ENCODE peak calls at places on chromosomes 4 and X, in four cellular contexts. R is left lung, G is breast epithelium, V is adrenal gland. H is an unnamed sample.

GRCh38 chrX:128020701-128021100 is 31.5 kb downstream of the ACTRT1 start:
- DNase-seq in R (no peak), G (no peak), V (no peak), H (no peak)

GRCh38 chr4:155599102-155599501 is 67.5 kb upstream of the GUCY1A1 start:
- DNase-seq in R (no peak), G (no peak), V (no peak), H (no peak)

GRCh38 chrX:41515376-41515775 is 68.2 kb downstream of the NYX start:
- DNase-seq in R (no peak), G (no peak), V (no peak), H (no peak)

GRCh38 chrX:12349201-12349600 is 210.9 kb downstream of the FRMPD4 start:
- DNase-seq in R (no peak), G (no peak), V (no peak), H (no peak)

GRCh38 chrX:71637848-71638247 is 19.5 kb upstream of the CXCR3 start:
- DNase-seq in R (no peak), G (no peak), V (no peak), H (no peak)

GRCh38 chrX:109534933-109535332 is 1.7 kb upstream of the NXT2 start:
- DNase-seq in R (no peak), G (no peak), V (no peak), H (no peak)

GRCh38 chr4:33025236-33025635 is 2305.1 kb downstream of the PCDH7 start:
- DNase-seq in R (no peak), G (no peak), V (no peak), H (no peak)

GRCh38 chr4:172412851-172413250 is 599.6 kb downstream of the GALNTL6 start:
- DNase-seq in R (no peak), G (no peak), V (no peak), H (no peak)

GRCh38 chrX:130299279-130300009 is 30.7 kb upstream of the ZNF280C start:
- DNase-seq in R (no peak), G (no peak), V (no peak), H (no peak)

GRCh38 chr4:4864443-4864939 is 5.0 kb downstream of the MSX1 start:
- DNase-seq in R (peak; percentile 44), G (no peak), V (no peak), H (no peak)

DNA sequence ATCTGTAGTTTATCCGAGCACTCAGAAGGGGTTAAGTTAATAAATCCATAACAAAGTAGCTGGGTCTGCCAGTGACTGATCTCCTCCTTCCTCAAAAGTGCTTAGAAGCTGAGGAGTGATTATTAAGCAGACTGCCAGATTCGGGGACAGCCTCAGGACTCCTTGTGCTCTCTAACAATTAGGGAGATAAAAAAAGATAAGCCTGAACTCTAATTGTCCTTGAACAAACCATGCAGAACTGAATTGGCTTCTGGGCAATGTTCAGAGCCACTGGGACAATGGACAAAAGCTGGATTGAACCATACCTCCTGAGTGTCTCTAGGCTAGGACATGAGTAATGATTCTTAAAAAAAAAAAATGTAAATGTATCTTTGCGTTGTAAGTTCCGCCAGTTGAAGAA is 22.7 kb upstream of the GRPR start:
- DNase-seq in R (no peak), G (no peak), V (no peak), H (no peak)
- H3K36me3 ChIP-seq in R (no peaks in the 10 kb centered on the region), G (no peaks in the 10 kb centered on the region), V (no peaks in the 10 kb centered on the region), H (no peaks in the 10 kb centered on the region)

DNA sequence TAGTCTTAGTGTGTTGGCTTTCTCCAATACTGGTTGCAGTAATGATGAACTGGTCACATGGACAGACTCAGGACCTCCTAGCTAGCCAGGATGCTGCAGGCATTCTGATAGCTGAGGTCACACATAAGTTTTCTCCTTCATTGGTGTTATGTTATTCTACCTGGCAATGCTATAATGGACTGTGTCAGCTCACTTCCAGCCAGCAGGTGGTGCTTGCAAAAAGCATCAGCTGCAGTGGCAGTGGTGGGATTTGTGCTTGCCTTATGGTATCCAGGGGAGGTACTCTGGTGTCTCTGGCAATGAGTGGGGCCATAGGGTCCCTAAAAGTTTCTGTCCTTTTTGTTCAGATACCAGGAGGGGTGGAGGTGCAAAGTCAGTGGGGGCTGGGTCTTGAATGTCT is 33.6 kb downstream of the ZNF330 start:
- DNase-seq in R (no peak), G (no peak), V (no peak), H (no peak)
- H3K36me3 ChIP-seq in R (no peaks in the 10 kb centered on the region), G (no peaks in the 10 kb centered on the region), V (no peaks in the 10 kb centered on the region), H (no peaks in the 10 kb centered on the region)

GRCh38 chr4:113335771-113336170 is 286.3 kb downstream of the ANK2 start:
- DNase-seq in R (peak; percentile 47), G (no peak), V (no peak), H (no peak)
- H3K36me3 ChIP-seq in R (no peaks in the 10 kb centered on the region), G (no peaks in the 10 kb centered on the region), V (no peaks in the 10 kb centered on the region), H (no peaks in the 10 kb centered on the region)

GRCh38 chrX:111896148-111896547 is 20.2 kb downstream of the TRPC5OS start:
- DNase-seq in R (no peak), G (no peak), V (no peak), H (no peak)
- H3K36me3 ChIP-seq in R (no peaks in the 10 kb centered on the region), G (no peaks in the 10 kb centered on the region), V (no peaks in the 10 kb centered on the region), H (no peaks in the 10 kb centered on the region)

GRCh38 chr4:138901177-138901576 is 114.4 kb upstream of the NOCT start:
- DNase-seq in R (no peak), G (no peak), V (no peak), H (no peak)
- H3K36me3 ChIP-seq in R (no peaks in the 10 kb centered on the region), G (no peaks in the 10 kb centered on the region), V (no peaks in the 10 kb centered on the region), H (no peaks in the 10 kb centered on the region)

DNA sequence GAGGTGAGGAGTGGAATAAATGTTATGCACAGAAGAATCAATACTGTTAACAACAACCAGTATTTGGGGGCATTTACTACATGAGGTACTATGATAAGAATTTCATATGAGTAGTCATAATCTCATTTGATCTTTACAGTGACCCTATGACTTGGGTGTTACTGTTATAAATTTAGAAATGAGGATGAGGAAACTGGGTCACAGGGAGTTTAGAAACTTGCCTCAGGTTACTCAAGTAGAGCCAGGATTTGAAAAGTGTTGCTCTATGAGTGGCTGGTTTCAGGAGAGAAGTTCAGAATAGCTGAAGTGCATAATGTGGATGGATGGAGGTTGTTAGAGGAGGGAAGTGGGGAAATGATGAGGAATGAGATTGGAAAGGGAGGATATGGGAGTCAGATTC is 16.6 kb upstream of the DDIT4L start:
- DNase-seq in R (no peak), G (no peak), V (no peak), H (no peak)
- H3K36me3 ChIP-seq in R (no peaks in the 10 kb centered on the region), G (no peaks in the 10 kb centered on the region), V (no peaks in the 10 kb centered on the region), H (no peaks in the 10 kb centered on the region)

GRCh38 chrX:154348646-154349358 is 25.6 kb downstream of the FLNA start:
- DNase-seq in R (peak; percentile 57), G (no peak), V (no peak), H (no peak)
- H3K36me3 ChIP-seq in R (no peaks in the 10 kb centered on the region), G (no peaks in the 10 kb centered on the region), V (no peaks in the 10 kb centered on the region), H (peaks cover 57% of the 10 kb centered on the region)

DNA sequence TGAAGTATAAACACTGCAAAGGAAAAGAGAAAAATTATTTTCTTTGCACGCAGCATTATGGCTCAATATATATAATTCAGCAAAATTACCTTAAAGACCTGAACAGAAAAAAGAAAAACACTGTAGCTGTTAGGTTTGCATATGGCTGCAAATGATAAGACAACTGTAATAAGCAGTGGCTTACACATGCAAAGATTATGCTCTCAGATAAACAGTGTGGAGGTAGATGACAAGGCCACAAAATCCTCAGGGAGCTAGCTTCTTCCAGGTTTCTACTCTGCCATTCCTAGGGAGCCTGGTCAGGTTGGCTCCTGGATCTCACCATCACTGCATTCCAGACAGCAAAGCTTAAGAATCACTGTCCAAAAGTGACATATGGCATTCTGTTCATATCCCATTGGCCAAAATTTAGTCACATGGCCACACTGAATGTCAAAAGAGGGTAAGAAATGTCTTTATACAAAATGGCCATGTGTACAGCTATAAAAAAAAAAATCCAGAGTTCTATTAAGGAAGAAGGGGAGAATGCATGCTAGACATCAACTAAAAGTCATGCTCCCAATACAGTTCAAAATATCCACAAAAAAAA is 195.2 kb upstream of the SLC7A11 start:
- DNase-seq in R (no peak), G (no peak), V (no peak), H (no peak)
- H3K36me3 ChIP-seq in R (no peaks in the 10 kb centered on the region), G (no peaks in the 10 kb centered on the region), V (no peaks in the 10 kb centered on the region), H (no peaks in the 10 kb centered on the region)

DNA sequence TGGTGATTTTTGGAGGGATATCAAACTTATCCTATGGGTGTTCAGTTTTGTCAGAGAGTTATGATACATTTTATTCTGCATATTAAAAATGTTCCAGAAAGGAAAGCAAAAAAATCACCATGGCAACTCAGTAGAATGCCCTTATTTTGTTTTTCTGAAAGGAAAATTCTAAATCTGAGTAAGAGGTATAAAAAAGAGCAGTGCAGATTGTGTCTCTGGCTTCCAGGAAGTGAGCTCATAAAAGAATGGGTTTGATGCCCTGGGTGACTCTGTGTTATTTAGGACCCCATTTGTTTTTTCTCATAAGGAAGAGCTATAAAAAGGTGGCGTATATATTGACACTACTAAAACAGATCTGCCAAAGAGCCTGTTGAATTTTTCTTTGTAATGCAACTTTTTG is 128.8 kb downstream of the UCHL1 start:
- DNase-seq in R (no peak), G (no peak), V (no peak), H (no peak)
- H3K36me3 ChIP-seq in R (no peaks in the 10 kb centered on the region), G (no peaks in the 10 kb centered on the region), V (no peaks in the 10 kb centered on the region), H (no peaks in the 10 kb centered on the region)

GRCh38 chr4:15027921-15028435 is 25.7 kb downstream of the CPEB2 start:
- DNase-seq in R (no peak), G (no peak), V (no peak), H (no peak)

GRCh38 chr4:15031993-15032660 is 29.8 kb downstream of the CPEB2 start:
- DNase-seq in R (no peak), G (no peak), V (no peak), H (no peak)

GRCh38 chr4:15035152-15035551 is 32.9 kb downstream of the CPEB2 start:
- DNase-seq in R (no peak), G (no peak), V (peak; percentile 14), H (no peak)

GRCh38 chr4:15034071-15034764 is 31.9 kb downstream of the CPEB2 start:
- DNase-seq in R (no peak), G (no peak), V (no peak), H (no peak)

DNA sequence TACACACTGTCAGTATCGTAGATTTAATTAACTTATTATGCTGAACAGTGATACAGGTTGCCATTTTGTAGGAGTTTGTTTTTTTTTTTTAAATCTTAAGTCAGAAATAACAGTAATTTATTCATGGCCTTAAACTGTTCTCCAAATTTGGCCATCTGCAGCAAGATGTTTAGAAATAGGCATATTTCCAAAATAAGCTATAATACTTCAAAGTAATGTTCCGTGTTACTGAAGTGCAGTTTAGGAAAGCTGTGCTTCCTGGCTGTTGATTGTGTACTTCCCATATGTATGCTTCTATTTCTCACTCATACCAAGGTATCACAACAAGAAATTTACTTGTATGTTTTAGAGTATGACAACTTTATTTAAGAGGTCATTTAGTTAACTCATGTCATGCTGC is 28.9 kb downstream of the CPEB2 start:
- DNase-seq in R (no peak), G (no peak), V (no peak), H (no peak)
- H3K36me3 ChIP-seq in R (peaks cover 4% of the 10 kb centered on the region), G (no peaks in the 10 kb centered on the region), V (no peaks in the 10 kb centered on the region), H (no peaks in the 10 kb centered on the region)

H was measured in tibial nerve.